ENCODE peak calls at places on chromosomes 2 and 18, in four cellular contexts. D is stimulated activated CD4-positive, alpha-beta T cell treated with anti-CD3 and anti-CD28 coated beads, Interleukin-15, amount 100 ng/mL, for 48 hours; U is mucosa of gallbladder; G is HepG2. K is an unnamed sample.

GRCh38 chr2:204145197-204146190 is 208.9 kb downstream of the ICOS start:
- DNase-seq in D (peak), G (peak), U (peak), K (peak)

GRCh38 chr18:615773-616172 is 19.0 kb downstream of the CLUL1 start:
- DNase-seq in G (no peak), U (no peak), D (no peak), K (no peak)

GRCh38 chr18:8381801-8382459 is 227.3 kb upstream of the RAB12 start:
- DNase-seq in U (no peak), G (no peak), D (no peak), K (no peak)

GRCh38 chr18:37537868-37538525 is 27.6 kb downstream of the CELF4 start:
- DNase-seq in D (peak), G (peak), U (peak), K (no peak)

GRCh38 chr2:42367835-42368234 is 6.8 kb upstream of the COX7A2L start:
- DNase-seq in U (no peak), G (no peak), D (no peak), K (no peak)

GRCh38 chr2:136319227-136319626 is 201.3 kb upstream of the CXCR4 start:
- DNase-seq in D (no peak), G (no peak), U (no peak), K (no peak)

GRCh38 chr2:50769416-50769815 is 262.5 kb downstream of the NRXN1 start:
- DNase-seq in U (peak), G (no peak), D (no peak), K (no peak)

GRCh38 chr2:141728886-141729285 is 401.9 kb downstream of the LRP1B start:
- DNase-seq in U (no peak), G (no peak), D (no peak), K (no peak)

GRCh38 chr2:54673501-54673998 is 49.9 kb upstream of the EML6 start:
- DNase-seq in D (peak), U (peak), G (no peak), K (no peak)

GRCh38 chr2:96695602-96696001 is 44.3 kb downstream of the LMAN2L start:
- DNase-seq in G (no peak), D (no peak), U (no peak), K (no peak)

GRCh38 chr18:78875268-78875997 is 104.2 kb upstream of the SALL3 start:
- DNase-seq in U (peak), G (peak), D (peak), K (no peak)

GRCh38 chr2:174004900-174005605 is 39.9 kb upstream of the SP3 start:
- DNase-seq in G (no peak), D (peak), U (no peak), K (no peak)

K was measured in effector memory CD4-positive, alpha-beta T cell.